ENCODE peak calls at places on chromosomes 12 and 14, in four cellular contexts. A is progenitor cell of endocrine pancreas, J is MCF 10A, B is tibial artery. F is an unnamed sample.

GRCh38 chr12:3661028-3661427 is 91.9 kb downstream of the CRACR2A start:
- DNase-seq in A (no peak), J (peak; percentile 33), B (no peak), F (no peak)

GRCh38 chr12:128228581-128228980 is 38.4 kb upstream of the TMEM132C start:
- DNase-seq in A (no peak), J (no peak), B (no peak), F (no peak)

GRCh38 chr14:55438066-55438683 is 2.2 kb downstream of the TBPL2 start:
- DNase-seq in A (no peak), J (peak; percentile 68), B (no peak), F (no peak)

GRCh38 chr14:55277972-55278740 is 6.9 kb downstream of the FBXO34 start:
- DNase-seq in A (no peak), J (no peak), B (no peak), F (no peak)

GRCh38 chr12:78004451-78005093 is 173.9 kb downstream of the NAV3 start:
- DNase-seq in A (no peak), J (no peak), B (no peak), F (no peak)

GRCh38 chr12:118377891-118378470 is 1.6 kb downstream of the SUDS3 start:
- DNase-seq in A (peak; percentile 60), J (peak; percentile 70), B (peak; percentile 38), F (peak; percentile 77)

GRCh38 chr12:50620050-50620974 is 115.5 kb downstream of the DIP2B start:
- DNase-seq in A (no peak), J (peak; percentile 61), B (no peak), F (no peak)

GRCh38 chr14:104638190-104638589 is 33.6 kb upstream of the TMEM179 start:
- DNase-seq in A (no peak), J (no peak), B (no peak), F (no peak)

GRCh38 chr12:15728118-15728598 is 61.0 kb downstream of the EPS8 start:
- DNase-seq in A (no peak), J (peak; percentile 63), B (no peak), F (no peak)

GRCh38 chr14:101289911-101290310 is 271.4 kb upstream of the DIO3 start:
- DNase-seq in A (no peak), J (no peak), B (no peak), F (no peak)

GRCh38 chr12:115872919-115873357 is 404.6 kb downstream of the MED13L start:
- DNase-seq in A (peak; percentile 44), J (no peak), B (no peak), F (no peak)

GRCh38 chr12:112792306-112792705 is 758 bp downstream of the RPH3A start:
- DNase-seq in A (no peak), J (no peak), B (no peak), F (no peak)

GRCh38 chr14:89015016-89015415 is 190.6 kb downstream of the TTC8 start:
- DNase-seq in A (no peak), J (peak; percentile 25), B (no peak), F (no peak)
- TF ChIP-seq CTCF in A (no peak), J (no peak), B (no peak), F (no peak)

GRCh38 chr12:62794218-62794583 is 140.7 kb downstream of the PPM1H start:
- DNase-seq in A (no peak), J (no peak), B (no peak), F (no peak)
- TF ChIP-seq CTCF in A (no peak), J (no peak), B (no peak), F (no peak)

GRCh38 chr12:72267974-72268373 is 4.2 kb upstream of the TRHDE start:
- DNase-seq in A (no peak), J (no peak), B (no peak), F (no peak)
- TF ChIP-seq CTCF in A (peak; percentile 33), J (no peak), B (peak; percentile 16), F (no peak)

GRCh38 chr14:52146504-52146903 is 77.6 kb upstream of the NID2 start:
- DNase-seq in A (no peak), J (no peak), B (no peak), F (no peak)
- TF ChIP-seq CTCF in A (no peak), J (no peak), B (no peak), F (no peak)

GRCh38 chr12:83827860-83828259 is 1084.7 kb downstream of the SLC6A15 start:
- DNase-seq in A (no peak), J (no peak), B (no peak), F (no peak)
- TF ChIP-seq CTCF in A (no peak), J (no peak), B (no peak), F (no peak)

GRCh38 chr14:51395361-51395849 is 155.4 kb downstream of the TMX1 start:
- DNase-seq in A (no peak), J (peak; percentile 95), B (no peak), F (no peak)
- TF ChIP-seq CTCF in A (no peak), J (no peak), B (no peak), F (no peak)

GRCh38 chr14:73758392-73759182 is 44.4 kb upstream of the PNMA1 start:
- DNase-seq in A (peak; percentile 73), J (peak; percentile 84), B (peak; percentile 68), F (peak; percentile 63)

GRCh38 chr14:73760598-73761586 is 46.7 kb upstream of the PNMA1 start:
- DNase-seq in A (no peak), J (no peak), B (no peak), F (no peak)

GRCh38 chr14:73759183-73759713 is 45.1 kb upstream of the PNMA1 start:
- DNase-seq in A (peak; percentile 38), J (peak; percentile 38), B (peak; percentile 67), F (no peak)

GRCh38 chr14:73761621-73762355 is 47.6 kb upstream of the PNMA1 start:
- DNase-seq in A (no peak), J (no peak), B (no peak), F (no peak)

GRCh38 chr14:73759714-73760597 is 45.8 kb upstream of the PNMA1 start:
- DNase-seq in A (peak; percentile 91), J (peak; percentile 98), B (peak; percentile 98), F (peak; percentile 96)
- TF ChIP-seq CTCF in A (no peak), J (peak; percentile 5), B (peak; percentile 21), F (no peak)

GRCh38 chr12:117098071-117098360 is 1.2 kb downstream of the TESC start:
- DNase-seq in A (no peak), J (no peak), B (no peak), F (no peak)

GRCh38 chr12:117101953-117102833 is 3.0 kb upstream of the TESC start:
- DNase-seq in A (no peak), J (no peak), B (no peak), F (no peak)

GRCh38 chr12:117098361-117099217 is 627 bp downstream of the TESC start:
- DNase-seq in A (no peak), J (no peak), B (no peak), F (peak; percentile 31)

GRCh38 chr12:117100851-117101673 is 1.8 kb upstream of the TESC start:
- DNase-seq in A (no peak), J (no peak), B (no peak), F (no peak)

DNA sequence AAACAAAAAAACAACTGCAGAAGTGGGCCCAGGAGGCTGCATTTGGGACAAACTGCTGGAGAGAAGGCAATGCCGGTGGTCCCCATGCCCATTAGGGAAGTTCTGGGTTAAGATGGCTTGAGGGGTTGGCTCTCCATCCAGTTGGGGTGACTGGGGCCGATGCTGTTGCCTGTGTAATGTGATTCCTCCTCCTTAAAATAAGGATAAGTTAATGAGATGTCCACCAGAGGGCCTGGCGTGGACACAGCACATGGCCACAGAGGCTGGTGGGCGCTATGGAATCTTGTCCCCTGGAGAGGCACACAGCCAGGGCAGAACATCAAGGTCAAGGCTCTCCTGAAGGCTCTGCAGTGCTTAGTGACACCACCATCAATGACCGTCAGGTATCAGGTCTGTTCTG is 1.0 kb upstream of the TESC start:
- DNase-seq in A (no peak), J (peak; percentile 29), B (no peak), F (no peak)
- TF ChIP-seq CTCF in A (peak; percentile 45), J (no peak), B (no peak), F (no peak)

GRCh38 chr12:88578274-88578673 is 2.0 kb downstream of the KITLG start:
- DNase-seq in A (no peak), J (no peak), B (no peak), F (no peak)

GRCh38 chr12:88575361-88575959 is 4.8 kb downstream of the KITLG start:
- DNase-seq in A (no peak), J (no peak), B (no peak), F (no peak)

GRCh38 chr12:88578821-88579518 is 1.3 kb downstream of the KITLG start:
- DNase-seq in A (peak; percentile 10), J (peak; percentile 53), B (peak; percentile 33), F (no peak)

GRCh38 chr12:88579572-88579940 is 715 bp downstream of the KITLG start:
- DNase-seq in A (peak; percentile 19), J (peak; percentile 50), B (peak; percentile 51), F (no peak)

DNA sequence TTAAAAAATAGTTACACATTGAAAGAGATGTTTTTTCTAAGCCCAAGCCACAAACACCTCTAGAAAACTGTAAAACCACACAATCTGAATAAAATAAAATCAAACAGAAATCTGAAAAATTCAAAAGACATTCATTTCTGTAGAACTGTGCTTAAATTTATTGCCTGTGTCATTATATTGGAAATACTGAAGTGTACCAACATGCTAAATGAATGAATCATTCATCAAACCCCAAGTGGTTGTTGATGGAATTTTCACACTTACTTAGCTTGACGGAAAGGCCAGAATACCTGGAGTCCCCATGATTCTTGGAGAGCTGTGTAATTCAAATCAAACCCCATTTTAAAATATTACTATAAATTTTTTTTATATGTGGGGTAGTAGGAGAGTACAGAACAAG is 2.7 kb downstream of the KITLG start:
- DNase-seq in A (no peak), J (peak; percentile 62), B (no peak), F (no peak)
- TF ChIP-seq CTCF in A (peak; percentile 46), J (peak; percentile 17), B (no peak), F (no peak)

DNA sequence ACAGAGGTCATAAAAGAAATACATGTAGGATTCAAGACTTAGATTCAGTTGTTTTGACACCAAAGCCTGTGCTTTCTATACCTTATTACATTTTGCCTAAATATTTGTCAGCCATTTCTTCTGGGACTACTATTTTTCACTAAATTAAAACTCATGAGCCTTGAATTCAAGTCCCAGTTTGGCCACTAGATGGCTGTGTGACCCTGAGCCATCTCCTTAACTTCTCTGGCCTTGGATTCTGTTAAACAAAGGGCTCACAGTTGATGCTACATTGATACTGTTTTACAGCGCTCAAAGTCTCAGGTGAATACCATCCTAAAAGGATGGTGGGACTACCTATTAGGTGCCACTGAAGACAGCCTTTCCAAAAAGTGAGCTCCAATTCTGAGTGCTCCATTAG is 39.6 kb upstream of the CCDC198 start:
- DNase-seq in A (no peak), J (peak; percentile 47), B (no peak), F (no peak)
- TF ChIP-seq CTCF in A (peak; percentile 57), J (peak; percentile 35), B (peak; percentile 40), F (no peak)